ENCODE peak calls at places on chromosomes 6 and 20, in five cellular contexts. One of them, this sample, is unnamed.

GRCh38 chr6:157864185-157864761 is 41.2 kb downstream of the SNX9 start:
- DNase-seq in IMR-90: peak
- DNase-seq in H1: no peak
- DNase-seq in A549: no peak
- DNase-seq in HepG2: no peak
- DNase-seq in this sample: no peak

GRCh38 chr20:25579081-25579770 is 6.1 kb downstream of the NINL start:
- DNase-seq in HepG2: peak
- DNase-seq in A549: no peak
- DNase-seq in H1: no peak
- DNase-seq in IMR-90: no peak
- DNase-seq in this sample: no peak

GRCh38 chr6:129695373-129696027 is 14.5 kb downstream of the ARHGAP18 start:
- DNase-seq in A549: no peak
- DNase-seq in H1: no peak
- DNase-seq in IMR-90: no peak
- DNase-seq in HepG2: peak
- DNase-seq in this sample: no peak

GRCh38 chr6:21171801-21172200 is 421.8 kb upstream of the SOX4 start:
- DNase-seq in HepG2: no peak
- DNase-seq in H1: no peak
- DNase-seq in IMR-90: no peak
- DNase-seq in A549: no peak
- DNase-seq in this sample: no peak

GRCh38 chr20:52731086-52731485 is 241.1 kb upstream of the TSHZ2 start:
- DNase-seq in IMR-90: no peak
- DNase-seq in H1: no peak
- DNase-seq in HepG2: no peak
- DNase-seq in A549: no peak
- DNase-seq in this sample: no peak

GRCh38 chr6:4871825-4872224 is 95.6 kb downstream of the CDYL start:
- DNase-seq in H1: no peak
- DNase-seq in HepG2: no peak
- DNase-seq in A549: no peak
- DNase-seq in IMR-90: no peak
- DNase-seq in this sample: no peak

GRCh38 chr20:32157611-32158010 is 48.1 kb downstream of the TM9SF4 start:
- DNase-seq in A549: no peak
- DNase-seq in H1: no peak
- DNase-seq in IMR-90: no peak
- DNase-seq in HepG2: no peak
- DNase-seq in this sample: no peak

GRCh38 chr6:593139-593906 is 63.6 kb downstream of the HUS1B start:
- DNase-seq in H1: no peak
- DNase-seq in HepG2: peak
- DNase-seq in A549: peak
- DNase-seq in IMR-90: peak
- DNase-seq in this sample: peak

GRCh38 chr20:50305636-50306477 is 115.2 kb downstream of the CEBPB start:
- DNase-seq in H1: no peak
- DNase-seq in IMR-90: no peak
- DNase-seq in A549: peak
- DNase-seq in HepG2: peak
- DNase-seq in this sample: no peak

GRCh38 chr20:61805781-61806180 is 259.9 kb downstream of the TAF4 start:
- DNase-seq in IMR-90: no peak
- DNase-seq in H1: no peak
- DNase-seq in A549: no peak
- DNase-seq in HepG2: no peak
- DNase-seq in this sample: no peak

GRCh38 chr6:110315856-110316398 is 42.2 kb downstream of the METTL24 start:
- DNase-seq in HepG2: no peak
- DNase-seq in A549: no peak
- DNase-seq in H1: no peak
- DNase-seq in IMR-90: no peak
- DNase-seq in this sample: no peak

GRCh38 chr6:108651781-108652227 is 91.1 kb downstream of the FOXO3 start:
- DNase-seq in A549: no peak
- DNase-seq in IMR-90: peak
- DNase-seq in H1: no peak
- DNase-seq in HepG2: no peak
- DNase-seq in this sample: no peak

GRCh38 chr6:22966711-22967110 is 397.3 kb downstream of the HDGFL1 start:
- DNase-seq in H1: no peak
- DNase-seq in A549: no peak
- DNase-seq in HepG2: no peak
- DNase-seq in IMR-90: no peak
- DNase-seq in this sample: no peak

GRCh38 chr6:123812621-123813020 is 9.0 kb downstream of the NKAIN2 start:
- DNase-seq in IMR-90: no peak
- DNase-seq in HepG2: no peak
- DNase-seq in A549: no peak
- DNase-seq in H1: no peak
- DNase-seq in this sample: no peak

GRCh38 chr20:43948455-43948854 is 33.8 kb downstream of the TOX2 start:
- DNase-seq in HepG2: no peak
- DNase-seq in A549: no peak
- DNase-seq in H1: no peak
- DNase-seq in IMR-90: no peak
- DNase-seq in this sample: no peak

GRCh38 chr6:108176281-108177089 is 10.7 kb downstream of the NR2E1 start:
- DNase-seq in HepG2: no peak
- DNase-seq in H1: peak
- DNase-seq in A549: no peak
- DNase-seq in IMR-90: no peak
- DNase-seq in this sample: no peak

GRCh38 chr6:26613717-26614683 is 17.2 kb downstream of the ABT1 start:
- DNase-seq in HepG2: no peak
- DNase-seq in H1: peak
- DNase-seq in IMR-90: no peak
- DNase-seq in A549: no peak
- DNase-seq in this sample: no peak

GRCh38 chr20:63183422-63184146 is 32.3 kb downstream of the YTHDF1 start:
- DNase-seq in H1: peak
- DNase-seq in HepG2: peak
- DNase-seq in IMR-90: no peak
- DNase-seq in A549: peak
- DNase-seq in this sample: peak

GRCh38 chr6:75114795-75115194 is 91.1 kb downstream of the COL12A1 start:
- DNase-seq in IMR-90: no peak
- DNase-seq in HepG2: no peak
- DNase-seq in A549: no peak
- DNase-seq in H1: no peak
- DNase-seq in this sample: no peak

GRCh38 chr6:44227138-44227770 is 3.9 kb downstream of the SLC29A1 start:
- DNase-seq in A549: no peak
- DNase-seq in IMR-90: no peak
- DNase-seq in H1: no peak
- DNase-seq in HepG2: no peak
- DNase-seq in this sample: no peak

GRCh38 chr6:149128489-149129145 is 188.9 kb upstream of the TAB2 start:
- DNase-seq in H1: no peak
- DNase-seq in A549: no peak
- DNase-seq in HepG2: no peak
- DNase-seq in IMR-90: no peak
- DNase-seq in this sample: peak

GRCh38 chr6:132259070-132259469 is 142.2 kb downstream of the MOXD1 start:
- DNase-seq in HepG2: peak
- DNase-seq in IMR-90: peak
- DNase-seq in H1: no peak
- DNase-seq in A549: peak
- DNase-seq in this sample: no peak

GRCh38 chr6:92779758-92780157 is 639.6 kb downstream of the EPHA7 start:
- DNase-seq in A549: no peak
- DNase-seq in IMR-90: peak
- DNase-seq in H1: no peak
- DNase-seq in HepG2: no peak
- DNase-seq in this sample: no peak

GRCh38 chr6:167770291-167770955 is 56.3 kb upstream of the AFDN start:
- DNase-seq in H1: no peak
- DNase-seq in HepG2: no peak
- DNase-seq in A549: no peak
- DNase-seq in IMR-90: no peak
- DNase-seq in this sample: no peak

GRCh38 chr6:156102129-156102528 is 646.5 kb upstream of the NOX3 start:
- DNase-seq in HepG2: no peak
- DNase-seq in A549: peak
- DNase-seq in IMR-90: peak
- DNase-seq in H1: peak
- DNase-seq in this sample: no peak

GRCh38 chr6:26097268-26097875 is 10.1 kb downstream of the HFE start:
- DNase-seq in A549: peak
- DNase-seq in HepG2: peak
- DNase-seq in IMR-90: peak
- DNase-seq in H1: peak
- DNase-seq in this sample: peak

GRCh38 chr20:45937765-45938164 is 3.3 kb downstream of the PCIF1 start:
- DNase-seq in H1: no peak
- DNase-seq in A549: no peak
- DNase-seq in IMR-90: peak
- DNase-seq in HepG2: no peak
- DNase-seq in this sample: no peak

GRCh38 chr20:45935416-45936046 is 1.0 kb downstream of the PCIF1 start:
- DNase-seq in IMR-90: peak
- DNase-seq in H1: no peak
- DNase-seq in HepG2: no peak
- DNase-seq in A549: peak
- DNase-seq in this sample: no peak

GRCh38 chr20:45934587-45935415 is at the start of gene PCIF1:
- DNase-seq in A549: peak
- DNase-seq in H1: peak
- DNase-seq in IMR-90: peak
- DNase-seq in HepG2: peak
- DNase-seq in this sample: peak

GRCh38 chr20:45934046-45934586 is 367 bp upstream of the PCIF1 start:
- DNase-seq in A549: peak
- DNase-seq in IMR-90: peak
- DNase-seq in HepG2: no peak
- DNase-seq in H1: no peak
- DNase-seq in this sample: peak

GRCh38 chr20:45933231-45934045 is 1.0 kb upstream of the PCIF1 start:
- DNase-seq in H1: peak
- DNase-seq in IMR-90: peak
- DNase-seq in A549: peak
- DNase-seq in HepG2: peak
- DNase-seq in this sample: peak
- TF ChIP-seq MAFK in H1: no peak
- TF ChIP-seq MAFK in IMR-90: no peak
- TF ChIP-seq MAFK in A549: no peak
- TF ChIP-seq MAFK in HepG2: no peak
- TF ChIP-seq MAFK in this sample: no peak

GRCh38 chr6:31827286-31828079 is at the start of gene HSPA1B:
- DNase-seq in HepG2: peak
- DNase-seq in A549: peak
- DNase-seq in IMR-90: peak
- DNase-seq in H1: peak
- DNase-seq in this sample: peak

GRCh38 chr6:31829633-31830492 is 2.3 kb downstream of the HSPA1B start:
- DNase-seq in H1: no peak
- DNase-seq in IMR-90: peak
- DNase-seq in A549: no peak
- DNase-seq in HepG2: no peak
- DNase-seq in this sample: peak

GRCh38 chr6:31822038-31822821 is 5.3 kb upstream of the HSPA1B start:
- DNase-seq in IMR-90: peak
- DNase-seq in A549: peak
- DNase-seq in HepG2: peak
- DNase-seq in H1: peak
- DNase-seq in this sample: peak

GRCh38 chr6:31825553-31825952 is 2.0 kb upstream of the HSPA1B start:
- DNase-seq in A549: no peak
- DNase-seq in IMR-90: no peak
- DNase-seq in H1: no peak
- DNase-seq in HepG2: no peak
- DNase-seq in this sample: no peak

DNA sequence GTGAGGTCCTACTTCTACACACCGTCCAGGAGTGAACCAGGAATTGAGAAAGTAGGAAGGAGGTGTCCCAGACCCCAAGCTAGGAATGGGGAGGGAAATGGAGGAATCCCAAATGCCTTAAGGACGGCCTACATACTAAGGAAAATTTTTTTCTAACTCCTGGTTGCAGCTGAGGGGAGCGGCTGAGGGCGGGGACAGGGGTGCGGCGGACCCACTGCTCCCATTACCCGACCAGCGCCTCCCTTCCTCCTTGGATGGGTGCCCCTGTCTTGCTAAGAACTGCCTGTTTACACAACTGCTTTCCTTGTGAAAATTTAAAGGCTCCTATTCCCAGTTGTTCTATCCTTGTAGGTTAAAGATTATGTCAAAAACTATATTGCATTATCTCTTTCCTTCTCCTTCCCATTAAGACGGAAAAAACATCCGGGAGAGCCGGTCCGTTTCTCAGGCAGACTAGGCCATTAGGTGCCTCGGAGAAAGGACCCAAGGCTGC is 699 bp upstream of the HSPA1B start:
- DNase-seq in H1: peak
- DNase-seq in IMR-90: no peak
- DNase-seq in A549: peak
- DNase-seq in HepG2: no peak
- DNase-seq in this sample: peak
- TF ChIP-seq MAFK in H1: no peak
- TF ChIP-seq MAFK in IMR-90: no peak
- TF ChIP-seq MAFK in A549: no peak
- TF ChIP-seq MAFK in HepG2: no peak
- TF ChIP-seq MAFK in this sample: no peak

DNA sequence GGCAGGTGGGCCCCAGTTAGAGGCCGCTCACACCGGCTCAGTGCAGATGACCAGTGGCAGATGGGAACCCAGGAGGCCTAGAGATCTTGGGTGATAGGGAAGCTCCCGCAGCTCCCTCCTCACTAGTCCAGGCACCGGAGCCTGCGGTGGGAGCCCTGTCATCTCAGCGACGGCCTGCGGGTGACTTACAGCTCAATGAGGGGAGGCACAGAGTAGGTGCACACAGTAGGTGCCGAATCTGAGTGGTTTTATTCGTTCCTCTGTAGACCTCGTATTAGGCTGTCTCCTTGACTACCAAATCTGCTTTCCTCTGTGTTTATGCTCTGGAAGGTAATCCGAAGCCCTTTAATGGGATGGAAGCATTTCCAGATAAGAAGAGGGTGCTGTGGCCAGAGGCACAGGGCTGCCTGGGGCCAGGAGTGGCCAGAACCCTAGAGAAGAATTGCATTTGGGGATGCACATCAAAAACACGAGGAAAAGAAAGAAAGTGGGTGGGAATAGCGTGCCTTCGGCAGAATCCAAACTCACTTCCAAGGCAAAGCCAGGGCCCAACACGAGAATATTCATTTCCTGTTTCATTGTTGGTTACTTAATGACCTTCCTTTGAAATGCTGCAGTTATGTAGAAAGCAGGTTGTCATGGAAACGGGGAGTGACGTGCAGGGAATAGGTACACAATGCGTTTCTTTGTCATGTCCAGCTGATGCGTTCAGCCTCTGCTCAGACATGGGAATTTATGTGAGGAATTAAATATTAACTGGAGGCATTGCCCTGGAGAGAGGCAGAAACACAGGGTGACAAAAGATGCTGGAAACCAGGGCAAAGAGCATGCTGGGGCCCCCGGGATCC is 24.7 kb downstream of the MYT1 start:
- DNase-seq in IMR-90: peak
- DNase-seq in H1: no peak
- DNase-seq in A549: peak
- DNase-seq in HepG2: peak
- DNase-seq in this sample: no peak
- TF ChIP-seq MAFK in IMR-90: no peak
- TF ChIP-seq MAFK in H1: no peak
- TF ChIP-seq MAFK in A549: no peak
- TF ChIP-seq MAFK in HepG2: peak
- TF ChIP-seq MAFK in this sample: no peak

GRCh38 chr20:20207872-20208271 is 155.5 kb downstream of the CFAP61 start:
- DNase-seq in IMR-90: no peak
- DNase-seq in HepG2: no peak
- DNase-seq in A549: no peak
- DNase-seq in H1: no peak
- DNase-seq in this sample: no peak
- TF ChIP-seq MAFK in IMR-90: no peak
- TF ChIP-seq MAFK in HepG2: no peak
- TF ChIP-seq MAFK in A549: no peak
- TF ChIP-seq MAFK in H1: no peak
- TF ChIP-seq MAFK in this sample: no peak

This sample was measured in K562.